ENCODE peak calls at places on chromosomes 6 and 20, in four cellular contexts. One of them, this sample, is unnamed.

GRCh38 chr6:74510878-74511277 is 695.0 kb downstream of the COL12A1 start:
- DNase-seq in dorsolateral prefrontal cortex: no peak
- DNase-seq in left lung: no peak
- DNase-seq in CD8-positive, alpha-beta T cell: no peak
- DNase-seq in this sample: no peak

GRCh38 chr6:149049230-149049629 is 268.3 kb upstream of the TAB2 start:
- DNase-seq in dorsolateral prefrontal cortex: no peak
- DNase-seq in left lung: no peak
- DNase-seq in CD8-positive, alpha-beta T cell: no peak
- DNase-seq in this sample: no peak

GRCh38 chr6:149150999-149151398 is 166.5 kb upstream of the TAB2 start:
- DNase-seq in dorsolateral prefrontal cortex: no peak
- DNase-seq in left lung: no peak
- DNase-seq in CD8-positive, alpha-beta T cell: no peak
- DNase-seq in this sample: no peak

GRCh38 chr6:168895102-168895812 is 358.4 kb downstream of the THBS2 start:
- DNase-seq in dorsolateral prefrontal cortex: peak
- DNase-seq in left lung: peak
- DNase-seq in CD8-positive, alpha-beta T cell: peak
- DNase-seq in this sample: peak

GRCh38 chr6:139436521-139437348 is 62.3 kb upstream of the CITED2 start:
- DNase-seq in dorsolateral prefrontal cortex: no peak
- DNase-seq in left lung: no peak
- DNase-seq in CD8-positive, alpha-beta T cell: no peak
- DNase-seq in this sample: peak

GRCh38 chr6:34036357-34037069 is 109.4 kb downstream of the GRM4 start:
- DNase-seq in dorsolateral prefrontal cortex: peak
- DNase-seq in left lung: no peak
- DNase-seq in CD8-positive, alpha-beta T cell: no peak
- DNase-seq in this sample: no peak

GRCh38 chr6:40328376-40328987 is 258.7 kb downstream of the LRFN2 start:
- DNase-seq in dorsolateral prefrontal cortex: peak
- DNase-seq in left lung: no peak
- DNase-seq in CD8-positive, alpha-beta T cell: peak
- DNase-seq in this sample: peak

GRCh38 chr6:83908813-83909212 is 49.3 kb downstream of the CYB5R4 start:
- DNase-seq in dorsolateral prefrontal cortex: no peak
- DNase-seq in left lung: no peak
- DNase-seq in CD8-positive, alpha-beta T cell: no peak
- DNase-seq in this sample: peak

GRCh38 chr20:1802385-1803215 is 92.6 kb upstream of the SIRPA start:
- DNase-seq in dorsolateral prefrontal cortex: peak
- DNase-seq in left lung: peak
- DNase-seq in CD8-positive, alpha-beta T cell: peak
- DNase-seq in this sample: no peak

GRCh38 chr6:156182356-156182755 is 594.8 kb upstream of the ARID1B start:
- DNase-seq in dorsolateral prefrontal cortex: no peak
- DNase-seq in left lung: no peak
- DNase-seq in CD8-positive, alpha-beta T cell: no peak
- DNase-seq in this sample: no peak

GRCh38 chr6:117328500-117328899 is 63.1 kb downstream of the VGLL2 start:
- DNase-seq in dorsolateral prefrontal cortex: no peak
- DNase-seq in left lung: no peak
- DNase-seq in CD8-positive, alpha-beta T cell: no peak
- DNase-seq in this sample: no peak

GRCh38 chr6:169145476-169145875 is 108.2 kb downstream of the THBS2 start:
- DNase-seq in dorsolateral prefrontal cortex: no peak
- DNase-seq in left lung: no peak
- DNase-seq in CD8-positive, alpha-beta T cell: no peak
- DNase-seq in this sample: no peak

GRCh38 chr6:89675949-89676753 is 37.6 kb upstream of the LYRM2 start:
- DNase-seq in dorsolateral prefrontal cortex: peak
- DNase-seq in left lung: no peak
- DNase-seq in CD8-positive, alpha-beta T cell: no peak
- DNase-seq in this sample: no peak

GRCh38 chr20:14928083-14928482 is 590.7 kb upstream of the FLRT3 start:
- DNase-seq in dorsolateral prefrontal cortex: no peak
- DNase-seq in left lung: no peak
- DNase-seq in CD8-positive, alpha-beta T cell: no peak
- DNase-seq in this sample: no peak

GRCh38 chr6:141955621-141956020 is 177.1 kb upstream of the GJE1 start:
- DNase-seq in dorsolateral prefrontal cortex: no peak
- DNase-seq in left lung: no peak
- DNase-seq in CD8-positive, alpha-beta T cell: no peak
- DNase-seq in this sample: no peak
- H3K27ac ChIP-seq in dorsolateral prefrontal cortex: no peak
- H3K27ac ChIP-seq in left lung: no peak
- H3K27ac ChIP-seq in CD8-positive, alpha-beta T cell: no peak
- H3K27ac ChIP-seq in this sample: no peak

DNA sequence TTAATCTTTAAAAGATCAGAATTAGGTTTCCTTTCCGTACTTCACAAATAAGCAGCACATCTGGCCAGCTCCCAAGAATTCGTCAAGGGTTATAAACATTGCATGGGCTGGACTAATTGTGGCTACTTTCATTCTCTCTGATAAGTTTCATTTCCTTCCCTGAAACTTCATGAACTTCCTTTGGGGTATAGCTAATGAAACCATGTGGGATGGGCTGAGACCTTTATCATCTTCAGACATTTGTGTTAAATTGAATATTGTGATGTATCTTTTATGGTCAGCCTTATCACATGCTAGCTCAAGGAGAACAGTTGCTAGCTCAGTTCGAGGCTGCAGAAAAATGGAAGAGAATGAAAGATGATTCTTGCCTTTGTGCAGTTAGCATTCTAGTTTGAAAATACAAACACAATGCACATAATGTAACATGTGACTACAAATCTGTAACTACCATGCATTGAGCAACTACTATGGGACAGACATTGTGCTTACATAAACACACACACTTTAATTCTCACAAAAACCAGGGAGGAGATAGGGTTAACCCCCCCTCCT is 1.7 kb upstream of the GMPR start:
- DNase-seq in dorsolateral prefrontal cortex: no peak
- DNase-seq in left lung: peak
- DNase-seq in CD8-positive, alpha-beta T cell: no peak
- DNase-seq in this sample: no peak
- H3K27ac ChIP-seq in dorsolateral prefrontal cortex: no peak
- H3K27ac ChIP-seq in left lung: peak
- H3K27ac ChIP-seq in CD8-positive, alpha-beta T cell: no peak
- H3K27ac ChIP-seq in this sample: no peak

DNA sequence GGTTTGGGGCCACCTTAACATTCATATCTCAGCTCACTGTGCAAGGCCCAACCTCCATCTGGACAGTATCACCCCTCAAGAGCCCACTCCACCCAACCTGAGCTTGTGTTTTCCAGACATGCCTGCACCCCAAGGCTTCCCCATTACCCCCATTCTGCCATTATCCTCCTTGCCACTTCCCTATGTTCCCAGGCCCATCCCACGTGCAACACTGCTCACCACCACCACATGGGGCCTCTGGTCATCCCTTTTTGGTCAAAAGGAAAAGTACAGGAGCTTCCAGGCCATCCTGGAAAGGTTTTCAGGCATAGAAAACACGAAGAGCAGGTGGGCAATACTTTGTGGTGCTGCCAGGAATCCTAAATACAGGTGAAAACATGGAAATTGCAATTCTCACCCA is 140.3 kb downstream of the SYNDIG1 start:
- DNase-seq in dorsolateral prefrontal cortex: no peak
- DNase-seq in left lung: no peak
- DNase-seq in CD8-positive, alpha-beta T cell: no peak
- DNase-seq in this sample: no peak
- H3K27ac ChIP-seq in dorsolateral prefrontal cortex: peak
- H3K27ac ChIP-seq in left lung: no peak
- H3K27ac ChIP-seq in CD8-positive, alpha-beta T cell: no peak
- H3K27ac ChIP-seq in this sample: peak

GRCh38 chr20:32555584-32555983 is 29.5 kb downstream of the NOL4L start:
- DNase-seq in dorsolateral prefrontal cortex: no peak
- DNase-seq in left lung: no peak
- DNase-seq in CD8-positive, alpha-beta T cell: no peak
- DNase-seq in this sample: no peak
- H3K27ac ChIP-seq in dorsolateral prefrontal cortex: no peak
- H3K27ac ChIP-seq in left lung: no peak
- H3K27ac ChIP-seq in CD8-positive, alpha-beta T cell: no peak
- H3K27ac ChIP-seq in this sample: no peak

DNA sequence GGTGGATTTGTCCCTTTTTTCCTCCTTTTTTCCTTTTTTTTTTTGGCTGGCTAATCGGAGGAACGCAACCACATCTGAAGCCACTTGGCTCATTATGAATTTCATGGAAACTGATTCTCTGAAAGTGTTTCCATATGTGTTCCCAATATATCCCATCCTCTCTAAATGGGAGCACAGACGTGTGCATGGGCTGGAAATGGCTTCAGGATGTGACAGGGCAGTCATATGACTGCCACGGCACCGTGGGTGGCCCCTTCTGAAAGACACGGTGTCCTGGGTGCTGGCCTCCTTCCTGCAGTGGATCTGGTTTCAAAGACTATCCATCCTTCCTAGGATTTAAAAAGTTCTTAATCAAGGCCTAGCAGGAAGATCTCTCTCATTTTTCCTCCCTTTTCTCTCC is 160.9 kb upstream of the SUPT3H start:
- DNase-seq in dorsolateral prefrontal cortex: no peak
- DNase-seq in left lung: peak
- DNase-seq in CD8-positive, alpha-beta T cell: no peak
- DNase-seq in this sample: no peak
- H3K27ac ChIP-seq in dorsolateral prefrontal cortex: peak
- H3K27ac ChIP-seq in left lung: no peak
- H3K27ac ChIP-seq in CD8-positive, alpha-beta T cell: no peak
- H3K27ac ChIP-seq in this sample: no peak

GRCh38 chr20:44526129-44526528 is 4.3 kb upstream of the SERINC3 start:
- DNase-seq in dorsolateral prefrontal cortex: no peak
- DNase-seq in left lung: no peak
- DNase-seq in CD8-positive, alpha-beta T cell: no peak
- DNase-seq in this sample: no peak

GRCh38 chr20:44527716-44528199 is 5.9 kb upstream of the SERINC3 start:
- DNase-seq in dorsolateral prefrontal cortex: no peak
- DNase-seq in left lung: no peak
- DNase-seq in CD8-positive, alpha-beta T cell: no peak
- DNase-seq in this sample: no peak

GRCh38 chr20:44523746-44524145 is 1.9 kb upstream of the SERINC3 start:
- DNase-seq in dorsolateral prefrontal cortex: no peak
- DNase-seq in left lung: no peak
- DNase-seq in CD8-positive, alpha-beta T cell: no peak
- DNase-seq in this sample: no peak

GRCh38 chr20:44521484-44522481 is at the start of gene SERINC3:
- DNase-seq in dorsolateral prefrontal cortex: peak
- DNase-seq in left lung: peak
- DNase-seq in CD8-positive, alpha-beta T cell: peak
- DNase-seq in this sample: peak

GRCh38 chr20:44522841-44523240 is 971 bp upstream of the SERINC3 start:
- DNase-seq in dorsolateral prefrontal cortex: no peak
- DNase-seq in left lung: no peak
- DNase-seq in CD8-positive, alpha-beta T cell: no peak
- DNase-seq in this sample: no peak
- H3K27ac ChIP-seq in dorsolateral prefrontal cortex: peak
- H3K27ac ChIP-seq in left lung: peak
- H3K27ac ChIP-seq in CD8-positive, alpha-beta T cell: peak
- H3K27ac ChIP-seq in this sample: peak

GRCh38 chr20:4065405-4065841 is 50.1 kb upstream of the RNF24 start:
- DNase-seq in dorsolateral prefrontal cortex: no peak
- DNase-seq in left lung: no peak
- DNase-seq in CD8-positive, alpha-beta T cell: no peak
- DNase-seq in this sample: no peak
- H3K27ac ChIP-seq in dorsolateral prefrontal cortex: no peak
- H3K27ac ChIP-seq in left lung: peak
- H3K27ac ChIP-seq in CD8-positive, alpha-beta T cell: no peak
- H3K27ac ChIP-seq in this sample: peak

GRCh38 chr6:157941101-157941863 is 40.4 kb upstream of the SYNJ2 start:
- DNase-seq in dorsolateral prefrontal cortex: peak
- DNase-seq in left lung: no peak
- DNase-seq in CD8-positive, alpha-beta T cell: no peak
- DNase-seq in this sample: no peak
- H3K27ac ChIP-seq in dorsolateral prefrontal cortex: peak
- H3K27ac ChIP-seq in left lung: no peak
- H3K27ac ChIP-seq in CD8-positive, alpha-beta T cell: no peak
- H3K27ac ChIP-seq in this sample: no peak

GRCh38 chr6:138085839-138086222 is 21.4 kb downstream of the PERP start:
- DNase-seq in dorsolateral prefrontal cortex: no peak
- DNase-seq in left lung: no peak
- DNase-seq in CD8-positive, alpha-beta T cell: no peak
- DNase-seq in this sample: no peak
- H3K27ac ChIP-seq in dorsolateral prefrontal cortex: no peak
- H3K27ac ChIP-seq in left lung: no peak
- H3K27ac ChIP-seq in CD8-positive, alpha-beta T cell: no peak
- H3K27ac ChIP-seq in this sample: no peak

GRCh38 chr20:57806476-57806875 is 96.7 kb upstream of the PMEPA1 start:
- DNase-seq in dorsolateral prefrontal cortex: no peak
- DNase-seq in left lung: no peak
- DNase-seq in CD8-positive, alpha-beta T cell: no peak
- DNase-seq in this sample: no peak

GRCh38 chr20:57802877-57803717 is 93.3 kb upstream of the PMEPA1 start:
- DNase-seq in dorsolateral prefrontal cortex: no peak
- DNase-seq in left lung: no peak
- DNase-seq in CD8-positive, alpha-beta T cell: no peak
- DNase-seq in this sample: no peak

GRCh38 chr20:57805784-57806183 is 96.0 kb upstream of the PMEPA1 start:
- DNase-seq in dorsolateral prefrontal cortex: no peak
- DNase-seq in left lung: no peak
- DNase-seq in CD8-positive, alpha-beta T cell: no peak
- DNase-seq in this sample: no peak

GRCh38 chr20:57803718-57804005 is 93.8 kb upstream of the PMEPA1 start:
- DNase-seq in dorsolateral prefrontal cortex: no peak
- DNase-seq in left lung: no peak
- DNase-seq in CD8-positive, alpha-beta T cell: no peak
- DNase-seq in this sample: no peak

GRCh38 chr20:57804470-57805250 is 94.8 kb upstream of the PMEPA1 start:
- DNase-seq in dorsolateral prefrontal cortex: no peak
- DNase-seq in left lung: no peak
- DNase-seq in CD8-positive, alpha-beta T cell: no peak
- DNase-seq in this sample: no peak
- H3K27ac ChIP-seq in dorsolateral prefrontal cortex: no peak
- H3K27ac ChIP-seq in left lung: no peak
- H3K27ac ChIP-seq in CD8-positive, alpha-beta T cell: no peak
- H3K27ac ChIP-seq in this sample: no peak

This sample was measured in epithelial cell of prostate.